ENCODE peak calls at places on chromosomes 12 and 14, in five cellular contexts. R, M, I, P and K are unnamed samples. For H3K27me3, the result is how much of the 10 kb centered on the place peaks cover.

GRCh38 chr12:27787559-27787958 is 7.5 kb upstream of the MANSC4 start:
- DNase-seq in R (no peak), M (no peak), I (no peak), P (no peak), K (no peak)

GRCh38 chr12:95582230-95583058 is 31.2 kb upstream of the USP44 start:
- DNase-seq in R (no peak), M (no peak), I (peak), P (no peak), K (peak)

GRCh38 chr14:90484291-90484690 is 87.5 kb downstream of the CALM1 start:
- DNase-seq in R (no peak), M (no peak), I (no peak), P (no peak), K (no peak)

GRCh38 chr14:56199095-56199975 is 81.1 kb downstream of the PELI2 start:
- DNase-seq in R (peak), M (no peak), I (peak), P (no peak), K (peak)

GRCh38 chr12:46497739-46498138 is 125.2 kb upstream of the SLC38A2 start:
- DNase-seq in R (no peak), M (no peak), I (no peak), P (no peak), K (no peak)

GRCh38 chr14:61184117-61184516 is 97.0 kb downstream of the TMEM30B start:
- DNase-seq in R (peak), M (no peak), I (peak), P (no peak), K (peak)

GRCh38 chr12:132117558-132117875 is 26.6 kb downstream of the DDX51 start:
- DNase-seq in R (no peak), M (no peak), I (no peak), P (no peak), K (no peak)

GRCh38 chr14:72617391-72618011 is 276.4 kb downstream of the DPF3 start:
- DNase-seq in R (peak), M (no peak), I (peak), P (peak), K (no peak)

GRCh38 chr12:71999795-72000194 is 61.1 kb downstream of the TPH2 start:
- DNase-seq in R (no peak), M (no peak), I (peak), P (no peak), K (peak)

GRCh38 chr12:53805801-53806200 is 54.0 kb upstream of the CISTR start:
- DNase-seq in R (peak), M (no peak), I (peak), P (no peak), K (no peak)

GRCh38 chr12:53807322-53807721 is 55.5 kb upstream of the CISTR start:
- DNase-seq in R (no peak), M (no peak), I (no peak), P (no peak), K (no peak)

GRCh38 chr12:53805067-53805466 is 53.3 kb upstream of the CISTR start:
- DNase-seq in R (no peak), M (no peak), I (peak), P (no peak), K (peak)

GRCh38 chr12:53808023-53808705 is 56.4 kb upstream of the CISTR start:
- DNase-seq in R (no peak), M (no peak), I (no peak), P (no peak), K (no peak)

GRCh38 chr12:53806689-53807088 is 54.9 kb upstream of the CISTR start:
- DNase-seq in R (peak), M (no peak), I (peak), P (no peak), K (no peak)
- H3K27me3 ChIP-seq in R (under half), M (under half), I (under half), P (under half), K (under half)

DNA sequence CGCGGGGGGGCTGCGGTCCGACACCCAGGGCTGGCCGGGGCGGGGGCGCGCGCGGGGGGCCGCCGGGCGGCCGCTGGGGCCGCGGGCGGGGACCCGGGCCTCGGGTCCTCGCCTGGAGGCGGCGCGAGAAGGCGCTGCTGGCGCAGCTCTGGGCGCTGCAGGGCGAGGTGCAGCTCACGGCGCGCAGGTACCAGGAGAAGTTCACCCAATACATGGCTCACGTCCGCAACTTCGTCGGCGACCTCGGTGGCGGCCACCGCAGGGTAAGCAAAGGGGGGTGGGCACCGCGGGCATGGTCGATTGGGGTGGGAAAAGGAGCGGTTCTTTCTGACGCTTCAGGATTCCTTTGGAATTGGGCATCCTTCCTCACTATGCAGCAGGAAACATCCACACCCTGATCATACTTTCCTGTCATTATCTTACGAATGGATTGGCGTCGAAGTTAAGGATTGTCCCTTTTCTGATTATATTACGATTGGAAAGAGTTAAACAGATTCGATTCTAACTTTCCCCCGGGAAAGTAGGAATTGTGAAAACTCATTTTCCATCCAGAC is 798 bp downstream of the PDZRN4 start:
- DNase-seq in R (no peak), M (no peak), I (no peak), P (no peak), K (no peak)
- H3K4me3 ChIP-seq in R (no peak), M (no peak), I (no peak), P (peak), K (no peak)

GRCh38 chr14:47675489-47676300 is at the start of gene MDGA2:
- DNase-seq in R (no peak), M (no peak), I (peak), P (no peak), K (peak)

GRCh38 chr14:47676301-47676617 is 854 bp upstream of the MDGA2 start:
- DNase-seq in R (no peak), M (no peak), I (no peak), P (no peak), K (no peak)

GRCh38 chr14:47678993-47679392 is 3.6 kb upstream of the MDGA2 start:
- DNase-seq in R (no peak), M (no peak), I (no peak), P (no peak), K (no peak)

GRCh38 chr14:47675239-47675488 is 241 bp downstream of the MDGA2 start:
- DNase-seq in R (no peak), M (no peak), I (peak), P (no peak), K (no peak)

GRCh38 chr14:47678157-47678556 is 2.8 kb upstream of the MDGA2 start:
- DNase-seq in R (no peak), M (no peak), I (no peak), P (no peak), K (no peak)
- TF ChIP-seq CTCF in R (no peak), M (no peak), I (no peak), P (no peak), K (no peak)

DNA sequence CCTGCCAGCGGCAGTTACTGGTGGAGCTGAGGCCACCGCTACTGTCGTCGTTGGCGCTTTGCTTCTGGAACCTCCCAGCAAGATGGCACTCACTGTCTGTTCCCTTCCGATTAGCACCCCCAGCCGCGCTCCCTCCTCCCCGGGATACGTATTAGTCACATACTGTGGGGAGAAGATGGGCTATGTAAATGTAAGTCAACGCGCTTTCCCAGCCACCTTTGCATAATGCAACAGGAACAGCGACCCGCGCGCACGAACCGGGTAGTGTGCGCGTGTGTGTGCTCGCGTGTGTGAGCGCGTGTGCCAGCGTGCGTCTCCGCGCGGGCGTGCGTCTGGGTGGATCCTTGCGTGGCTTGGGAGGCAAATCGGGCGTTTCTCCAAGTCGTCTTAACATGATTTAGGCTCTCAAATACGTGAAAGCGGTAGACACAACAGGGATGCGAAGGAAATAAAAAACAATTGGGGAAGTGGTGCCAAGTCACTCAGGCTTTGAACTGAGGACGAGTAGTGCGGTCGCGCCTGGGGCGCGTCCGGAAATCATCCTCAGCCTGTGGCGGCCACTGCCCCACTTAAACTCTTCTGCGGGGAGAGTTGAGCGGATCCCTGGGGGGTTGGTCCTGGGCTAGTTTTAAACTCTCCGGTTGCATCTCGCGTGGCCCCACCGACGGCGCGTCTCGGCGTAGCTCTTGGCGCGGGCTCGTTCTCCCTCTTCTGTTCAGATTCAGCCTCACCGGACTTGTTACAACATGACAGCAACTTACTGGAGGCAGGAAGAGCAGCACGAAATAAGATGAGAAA is 1.8 kb downstream of the FLRT2 start:
- DNase-seq in R (no peak), M (no peak), I (peak), P (peak), K (peak)
- H3K27me3 ChIP-seq in R (under half), M (under half), I (under half), P (half or more), K (under half)

GRCh38 chr12:53937596-53938275 is 895 bp upstream of the HOXC13 start:
- DNase-seq in R (no peak), M (no peak), I (no peak), P (no peak), K (no peak)
- H3K4me3 ChIP-seq in R (no peak), M (peak), I (peak), P (peak), K (no peak)

DNA sequence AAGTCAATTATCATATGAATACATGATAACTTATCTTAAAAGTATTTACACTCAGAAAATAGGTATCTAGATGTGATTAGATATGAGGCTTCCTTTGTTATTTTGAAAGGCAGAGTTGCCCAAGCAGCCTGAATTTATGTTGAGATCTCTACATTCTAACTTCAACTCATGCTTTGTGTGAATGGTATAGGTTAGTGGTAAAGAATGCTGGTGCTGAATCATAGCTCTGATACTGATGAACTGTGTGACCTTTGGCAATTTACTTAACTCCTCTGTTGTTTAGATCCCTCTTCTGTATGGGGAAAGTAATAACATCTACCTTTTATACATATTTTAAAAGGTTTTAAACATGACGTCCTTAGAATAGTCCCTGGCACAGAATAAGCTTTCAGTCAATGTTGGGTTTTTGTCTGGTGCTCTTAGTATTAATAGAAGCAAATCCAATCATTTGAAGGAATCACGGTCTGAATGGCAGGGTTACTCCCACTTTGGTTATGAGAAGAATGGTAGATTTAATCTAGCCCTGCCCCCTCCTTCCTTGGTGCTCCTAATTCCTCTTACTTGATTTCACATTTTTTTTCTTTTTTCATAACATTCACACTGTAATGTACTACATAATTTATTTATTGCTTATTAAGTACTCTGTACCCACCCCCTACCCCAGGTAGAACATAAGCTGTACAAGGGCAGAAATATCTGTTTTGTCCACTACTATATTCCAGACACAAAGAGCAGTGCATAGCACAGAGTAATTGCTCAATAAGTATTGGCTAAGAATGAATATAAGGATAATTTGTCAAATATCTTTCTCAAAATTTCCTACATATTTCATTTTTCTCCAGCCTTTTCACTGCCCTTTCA is 203.3 kb upstream of the KRR1 start:
- DNase-seq in R (no peak), M (no peak), I (peak), P (no peak), K (peak)
- TF ChIP-seq CTCF in R (no peak), M (no peak), I (no peak), P (no peak), K (no peak)

DNA sequence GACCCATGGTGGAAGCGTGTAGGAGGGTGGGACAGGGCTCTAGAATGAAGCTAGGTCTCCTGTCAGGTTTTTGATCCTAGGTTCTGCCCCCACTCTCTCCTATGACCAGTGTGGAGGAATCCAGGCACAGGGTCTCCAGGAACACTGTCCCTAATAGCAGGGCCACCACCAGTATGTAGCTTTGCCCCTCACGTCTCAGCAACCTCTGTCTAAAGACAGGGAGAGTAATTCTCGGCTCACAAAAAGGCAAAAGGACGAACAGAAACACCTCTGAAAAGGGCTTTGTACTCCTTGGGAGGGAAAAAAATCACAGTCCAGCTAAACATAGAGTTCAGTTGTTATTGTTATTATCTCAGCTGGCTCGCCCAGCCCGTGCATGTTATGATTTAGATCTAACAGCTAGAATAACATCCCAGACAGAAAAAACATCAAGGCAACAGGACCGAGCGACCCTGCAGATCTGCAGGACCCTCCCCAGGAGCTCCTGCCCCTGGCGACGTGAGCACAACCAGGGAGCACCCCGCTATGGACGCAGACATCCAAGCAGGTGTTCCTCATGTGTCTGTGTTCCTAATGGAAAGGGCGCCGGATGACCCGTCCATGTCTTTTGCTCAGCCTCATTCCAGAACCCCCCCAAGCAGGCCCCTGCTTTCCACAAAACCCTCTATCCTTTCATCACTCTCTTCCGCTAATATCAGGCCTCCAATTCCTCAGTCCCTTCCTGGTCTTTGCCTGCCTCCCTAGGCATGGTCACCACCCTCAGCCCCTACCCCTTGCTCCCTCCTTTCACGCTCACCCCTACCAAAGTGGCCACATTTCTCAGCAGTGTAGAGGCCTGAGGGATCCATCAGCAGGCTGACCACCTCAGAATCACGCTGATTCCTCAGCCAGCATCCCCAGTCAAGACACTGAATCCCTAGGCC is 14.2 kb upstream of the SLC6A12 start:
- DNase-seq in R (no peak), M (no peak), I (no peak), P (no peak), K (no peak)
- H3K27me3 ChIP-seq in R (under half), M (under half), I (under half), P (under half), K (under half)